ENCODE peak calls at places on chromosome 6, in eight cellular contexts. W is cardiac muscle cell, A is ovary, Y is lung, E is brain microvascular endothelial cell, X is hepatocyte, N is small intestine, T is spleen. D is an unnamed sample.

GRCh38 chr6:144214622-144215401 is 64.5 kb downstream of the STX11 start:
- DNase-seq in E (no peak), W (no peak), Y (no peak), X (no peak), N (no peak), T (peak; percentile 83), A (peak; percentile 33), D (no peak)

GRCh38 chr6:157941101-157941863 is 40.4 kb upstream of the SYNJ2 start:
- DNase-seq in X (no peak), W (no peak), N (no peak), T (no peak), Y (no peak), E (no peak), A (no peak), D (no peak)

GRCh38 chr6:2806664-2807063 is 35.0 kb downstream of the SERPINB1 start:
- DNase-seq in E (no peak), W (no peak), A (no peak), N (no peak), T (no peak), Y (peak; percentile 3), X (no peak), D (no peak)

GRCh38 chr6:71393471-71393870 is 104.9 kb downstream of the OGFRL1 start:
- DNase-seq in N (no peak), X (no peak), E (no peak), Y (no peak), A (no peak), W (peak; percentile 41), T (no peak), D (no peak)

GRCh38 chr6:145155873-145156782 is 579.2 kb downstream of the EPM2A start:
- DNase-seq in N (no peak), A (no peak), E (no peak), T (no peak), X (no peak), Y (no peak), W (no peak), D (no peak)

GRCh38 chr6:105485456-105485855 is 82.6 kb upstream of the PREP start:
- DNase-seq in A (no peak), T (no peak), E (no peak), X (no peak), W (no peak), N (no peak), Y (no peak), D (no peak)

GRCh38 chr6:104462811-104463599 is 396.7 kb downstream of the HACE1 start:
- DNase-seq in N (no peak), Y (no peak), W (peak; percentile 9), A (no peak), T (no peak), E (no peak), X (peak; percentile 32), D (no peak)

GRCh38 chr6:81894286-81894685 is 141.8 kb upstream of the TENT5A start:
- DNase-seq in E (peak; percentile 36), W (peak; percentile 88), T (no peak), X (peak; percentile 42), Y (no peak), A (no peak), N (no peak), D (no peak)

GRCh38 chr6:160141001-160141726 is 19.5 kb downstream of the SLC22A1 start:
- DNase-seq in E (peak; percentile 71), T (no peak), W (peak; percentile 53), Y (no peak), N (no peak), A (no peak), X (peak; percentile 61), D (no peak)

GRCh38 chr6:50271266-50271665 is 221.5 kb upstream of the DEFB112 start:
- DNase-seq in N (no peak), A (no peak), E (peak; percentile 15), X (no peak), T (no peak), W (no peak), Y (no peak), D (no peak)

GRCh38 chr6:138572200-138572875 is 73.0 kb upstream of the NHSL1 start:
- DNase-seq in X (peak; percentile 90), W (peak; percentile 88), N (peak; percentile 85), Y (peak; percentile 84), E (peak; percentile 91), T (no peak), A (peak; percentile 65), D (peak; percentile 74)

GRCh38 chr6:14921878-14922277 is 324.0 kb upstream of the JARID2 start:
- DNase-seq in E (no peak), Y (peak; percentile 36), A (no peak), T (no peak), X (no peak), W (peak; percentile 41), N (no peak), D (no peak)

GRCh38 chr6:26240157-26240980 is 124.6 kb upstream of the BTN3A2 start:
- DNase-seq in N (peak; percentile 76), X (peak; percentile 62), E (peak; percentile 70), A (no peak), W (peak; percentile 98), T (peak; percentile 91), Y (peak; percentile 59), D (peak; percentile 80)

GRCh38 chr6:36912583-36912982 is 26.8 kb downstream of the C6orf89 start:
- DNase-seq in T (no peak), N (peak; percentile 32), W (peak; percentile 72), E (peak; percentile 75), X (peak; percentile 30), Y (no peak), A (no peak), D (no peak)

GRCh38 chr6:169943521-169944337 is 192.3 kb downstream of the ERMARD start:
- DNase-seq in N (no peak), T (no peak), E (no peak), X (no peak), A (no peak), Y (no peak), W (no peak), D (no peak)
- H3K4me3 ChIP-seq in N (no peak overlapping the region), T (no peak overlapping the region), E (no peak overlapping the region), X (no peak overlapping the region), A (no peak overlapping the region), Y (no peak overlapping the region), W (no peak overlapping the region), D (no peak overlapping the region)

DNA sequence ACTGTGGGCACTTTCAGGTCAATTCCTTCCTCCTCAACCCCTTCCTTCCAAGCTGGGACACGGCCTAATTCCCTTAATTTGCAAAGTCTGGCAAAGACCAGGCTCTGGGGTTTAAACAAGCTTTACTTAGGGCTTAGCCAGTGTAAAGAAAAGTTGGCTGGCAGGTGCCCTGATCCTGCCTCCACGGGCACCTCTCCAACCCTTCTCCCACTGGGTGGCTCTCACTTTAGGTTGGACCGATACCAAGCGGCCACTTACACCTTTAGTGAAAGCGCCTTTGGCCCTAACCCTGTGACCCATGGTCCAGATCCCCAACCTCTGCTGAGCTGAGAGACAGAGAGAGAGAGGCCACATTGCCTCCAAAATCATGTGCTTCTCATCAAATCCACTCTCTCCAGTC is 13.7 kb upstream of the MLN start:
- DNase-seq in A (no peak), N (no peak), E (no peak), W (no peak), Y (no peak), T (no peak), X (no peak), D (no peak)
- H3K27me3 ChIP-seq in A (no peaks in the 10 kb centered on the region), N (no peaks in the 10 kb centered on the region), E (peaks cover 1% of the 10 kb centered on the region), W (no peaks in the 10 kb centered on the region), Y (no peaks in the 10 kb centered on the region), T (no peaks in the 10 kb centered on the region), X (peaks cover 3% of the 10 kb centered on the region), D (no peaks in the 10 kb centered on the region)

DNA sequence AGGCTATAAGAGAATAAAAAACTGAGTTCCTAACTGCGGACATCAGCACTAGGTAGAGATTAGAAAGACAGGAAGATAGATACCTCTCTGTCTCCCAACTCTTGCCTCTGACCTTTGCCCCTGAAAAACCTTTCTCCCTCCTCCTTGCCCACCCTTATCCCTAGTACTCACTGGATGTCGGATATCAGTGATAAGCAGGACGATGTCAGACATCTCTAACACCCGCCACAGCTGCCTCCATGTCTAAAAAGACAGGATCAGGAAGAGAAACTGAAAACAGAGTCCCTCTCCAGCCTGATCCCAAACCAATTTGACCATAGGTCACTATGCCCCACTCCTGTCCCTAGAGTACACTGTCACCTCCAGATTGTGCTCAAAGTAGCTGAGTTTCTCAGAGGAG is 1.9 kb downstream of the GNL1 start:
- DNase-seq in N (no peak), A (no peak), Y (no peak), T (no peak), E (no peak), W (no peak), X (no peak), D (no peak)
- H3K4me3 ChIP-seq in N (no peak overlapping the region), A (no peak overlapping the region), Y (no peak overlapping the region), T (no peak overlapping the region), E (no peak overlapping the region), W (no peak overlapping the region), X (no peak overlapping the region), D (no peak overlapping the region)

DNA sequence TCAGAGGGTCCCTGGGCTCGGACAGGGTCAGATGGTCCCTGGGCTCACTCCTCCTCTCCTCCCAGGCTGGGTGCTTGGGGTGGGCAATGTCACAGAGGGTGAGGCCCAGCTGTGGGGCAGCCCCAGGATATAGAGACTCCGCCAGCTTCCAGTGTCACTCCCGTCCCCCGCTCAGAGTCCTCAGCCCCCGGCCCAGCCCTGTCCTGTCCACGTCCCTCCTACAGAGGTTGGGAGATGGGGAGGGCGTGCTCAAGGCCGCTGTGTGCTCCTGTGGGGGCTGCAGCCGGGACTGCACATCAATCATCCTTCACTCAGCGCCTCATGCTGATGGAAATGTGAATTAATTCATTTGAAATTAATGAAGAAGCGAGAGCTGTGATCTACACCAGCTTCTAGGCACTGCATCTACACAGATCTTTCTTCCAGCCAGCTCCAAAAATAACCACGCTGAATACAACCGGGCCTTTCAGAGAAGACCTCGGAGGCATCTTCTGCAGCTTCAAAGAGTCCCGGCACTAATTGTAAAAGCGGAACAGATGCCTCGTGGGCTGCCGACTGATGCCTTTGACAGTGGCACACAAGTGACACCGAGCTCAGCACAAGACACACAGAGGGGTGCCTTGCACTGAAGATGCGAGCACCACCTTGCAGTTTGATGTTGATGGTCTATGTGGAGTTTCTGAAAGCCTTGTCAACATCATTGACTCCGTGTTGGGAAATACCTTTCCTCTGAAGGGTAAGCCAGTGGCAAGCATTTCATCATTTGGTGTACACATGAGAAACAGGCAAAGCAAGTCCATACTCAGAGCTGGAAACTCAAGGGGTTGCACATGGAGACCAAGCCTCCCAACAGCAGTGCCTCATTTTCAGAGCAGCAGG is 39.3 kb downstream of the DACT2 start:
- DNase-seq in Y (no peak), E (no peak), X (no peak), N (no peak), T (peak; percentile 53), W (no peak), A (no peak), D (no peak)
- H3K27me3 ChIP-seq in Y (no peaks in the 10 kb centered on the region), E (no peaks in the 10 kb centered on the region), X (no peaks in the 10 kb centered on the region), N (no peaks in the 10 kb centered on the region), T (no peaks in the 10 kb centered on the region), W (no peaks in the 10 kb centered on the region), A (no peaks in the 10 kb centered on the region), D (no peaks in the 10 kb centered on the region)

DNA sequence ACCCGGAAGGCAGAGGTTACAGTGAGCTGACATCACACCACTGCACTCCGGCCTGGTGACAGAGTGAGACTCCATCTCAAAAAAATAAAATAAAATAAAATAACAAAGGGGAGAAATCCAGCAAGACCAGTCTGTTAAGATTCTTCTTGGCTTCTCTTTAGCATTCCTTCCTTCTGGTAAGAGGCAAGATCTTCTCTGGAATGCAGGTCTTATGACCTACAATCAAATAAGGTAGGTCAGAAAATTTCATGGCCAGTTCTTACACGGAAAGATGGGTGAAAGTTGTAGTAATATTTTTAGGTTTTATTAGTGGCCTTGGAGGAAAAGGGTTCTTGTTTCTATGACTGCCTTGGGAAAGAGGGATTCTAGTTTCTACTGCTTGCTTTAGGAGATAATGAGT is 180.9 kb downstream of the FUT9 start:
- DNase-seq in N (no peak), X (no peak), Y (no peak), W (no peak), A (no peak), E (no peak), T (no peak), D (no peak)
- H3K4me3 ChIP-seq in N (no peak overlapping the region), X (no peak overlapping the region), Y (no peak overlapping the region), W (no peak overlapping the region), A (no peak overlapping the region), E (no peak overlapping the region), T (no peak overlapping the region), D (no peak overlapping the region)

GRCh38 chr6:24861934-24862333 is 63.2 kb upstream of the ARMH2 start:
- DNase-seq in E (no peak), Y (no peak), T (no peak), A (no peak), W (no peak), N (no peak), X (no peak), D (no peak)
- H3K27me3 ChIP-seq in E (no peaks in the 10 kb centered on the region), Y (no peaks in the 10 kb centered on the region), T (no peaks in the 10 kb centered on the region), A (no peaks in the 10 kb centered on the region), W (no peaks in the 10 kb centered on the region), N (no peaks in the 10 kb centered on the region), X (no peaks in the 10 kb centered on the region), D (no peaks in the 10 kb centered on the region)